ENCODE peak calls at places on chromosomes 13 and 19, in seven cellular contexts. T is AG08396; Q is IMR-90; S is H54; C is activated T-helper 1 cell treated with anti-CD3 and anti-CD28 coated beads, Interleukin-2, amount 50 U/mL, for 16 hours; U is NCI-H1092; Z is T-helper 17 cell. A is an unnamed sample.

GRCh38 chr19:3523361-3524074 is 15.5 kb upstream of the TEKTIP1 start:
- DNase-seq in T (no peak), S (no peak), Q (no peak), U (no peak), C (no peak), Z (no peak), A (no peak)

GRCh38 chr13:44011036-44011435 is 131.3 kb downstream of the LACC1 start:
- DNase-seq in C (no peak), T (no peak), Z (no peak), Q (no peak), U (no peak), S (peak), A (no peak)

GRCh38 chr13:107900775-107901174 is 314.6 kb downstream of the LIG4 start:
- DNase-seq in Q (peak), U (no peak), S (no peak), T (no peak), Z (no peak), C (no peak), A (no peak)

GRCh38 chr19:35212241-35212640 is 16.3 kb downstream of the FAM187B start:
- DNase-seq in Q (no peak), U (no peak), C (no peak), Z (no peak), T (no peak), S (no peak), A (no peak)

GRCh38 chr19:29727906-29728305 is 12.8 kb upstream of the C19orf12 start:
- DNase-seq in Z (no peak), T (no peak), C (no peak), S (no peak), U (no peak), Q (no peak), A (no peak)

GRCh38 chr13:25771641-25772478 is 280.0 kb downstream of the SHISA2 start:
- DNase-seq in U (no peak), C (no peak), T (no peak), Q (no peak), Z (no peak), S (peak), A (no peak)

GRCh38 chr13:30526612-30527217 is 61.0 kb upstream of the HMGB1 start:
- DNase-seq in S (no peak), U (no peak), Z (no peak), T (no peak), C (no peak), Q (peak), A (no peak)

GRCh38 chr13:22915442-22916082 is 265.2 kb upstream of the SGCG start:
- DNase-seq in T (peak), S (no peak), C (no peak), U (peak), Z (no peak), Q (peak), A (no peak)

GRCh38 chr13:72726721-72727416 is 560 bp downstream of the MZT1 start:
- DNase-seq in S (peak), T (peak), C (no peak), Q (no peak), U (peak), Z (peak), A (no peak)

GRCh38 chr19:15508035-15508710 is at the start of gene CYP4F22:
- DNase-seq in T (no peak), Q (no peak), S (no peak), Z (no peak), C (no peak), U (no peak), A (no peak)

GRCh38 chr19:55247621-55248099 is 11.2 kb downstream of the PPP6R1 start:
- DNase-seq in Q (no peak), Z (no peak), U (no peak), S (no peak), T (no peak), C (no peak), A (no peak)

GRCh38 chr19:40718774-40719391 is 2.0 kb downstream of the ITPKC start:
- DNase-seq in S (peak), C (no peak), Z (no peak), Q (peak), T (peak), U (no peak), A (peak)

GRCh38 chr13:111337206-111337605 is 16.8 kb downstream of the TEX29 start:
- DNase-seq in Q (peak), S (peak), U (no peak), C (no peak), T (peak), Z (no peak), A (no peak)

GRCh38 chr19:42131149-42132029 is 857 bp downstream of the POU2F2 start:
- DNase-seq in T (no peak), Q (no peak), U (no peak), S (no peak), Z (no peak), C (no peak), A (no peak)

A was measured in NCI-H2029.